ENCODE peak calls at places on chromosomes 7 and 10, in six cellular contexts. One of them, this sample, is unnamed.

GRCh38 chr10:96025566-96025965 is 17.8 kb upstream of the CCNJ start:
- DNase-seq in stomach: no peak
- DNase-seq in A549: peak; percentile 46
- DNase-seq in ovary: no peak
- DNase-seq in IMR-90: peak; percentile 6
- DNase-seq in body of pancreas: no peak
- DNase-seq in this sample: peak; percentile 33

GRCh38 chr7:142454862-142455261 is 197.0 kb upstream of the PRSS58 start:
- DNase-seq in stomach: no peak
- DNase-seq in A549: no peak
- DNase-seq in ovary: no peak
- DNase-seq in IMR-90: no peak
- DNase-seq in body of pancreas: no peak
- DNase-seq in this sample: no peak

GRCh38 chr7:107857541-107857912 is 33.5 kb upstream of the DLD start:
- DNase-seq in stomach: no peak
- DNase-seq in A549: no peak
- DNase-seq in ovary: peak; percentile 20
- DNase-seq in IMR-90: peak; percentile 33
- DNase-seq in body of pancreas: peak; percentile 72
- DNase-seq in this sample: no peak

GRCh38 chr10:130218181-130218641 is 82.0 kb downstream of the GLRX3 start:
- DNase-seq in stomach: no peak
- DNase-seq in A549: no peak
- DNase-seq in ovary: no peak
- DNase-seq in IMR-90: no peak
- DNase-seq in body of pancreas: no peak
- DNase-seq in this sample: no peak

GRCh38 chr10:116098411-116099019 is 174.5 kb downstream of the GFRA1 start:
- DNase-seq in stomach: no peak
- DNase-seq in A549: no peak
- DNase-seq in ovary: no peak
- DNase-seq in IMR-90: no peak
- DNase-seq in body of pancreas: no peak
- DNase-seq in this sample: no peak

GRCh38 chr7:44236333-44236728 is 35.6 kb downstream of the YKT6 start:
- DNase-seq in stomach: no peak
- DNase-seq in A549: no peak
- DNase-seq in ovary: no peak
- DNase-seq in IMR-90: no peak
- DNase-seq in body of pancreas: no peak
- DNase-seq in this sample: no peak

GRCh38 chr10:1939016-1939415 is 201.7 kb upstream of the ADARB2 start:
- DNase-seq in stomach: no peak
- DNase-seq in A549: no peak
- DNase-seq in ovary: no peak
- DNase-seq in IMR-90: no peak
- DNase-seq in body of pancreas: no peak
- DNase-seq in this sample: no peak

GRCh38 chr10:74947781-74948401 is 121.5 kb downstream of the KAT6B start:
- DNase-seq in stomach: no peak
- DNase-seq in A549: no peak
- DNase-seq in ovary: no peak
- DNase-seq in IMR-90: no peak
- DNase-seq in body of pancreas: no peak
- DNase-seq in this sample: no peak

GRCh38 chr7:80760292-80760691 is 121.8 kb downstream of the CD36 start:
- DNase-seq in stomach: no peak
- DNase-seq in A549: peak; percentile 55
- DNase-seq in ovary: no peak
- DNase-seq in IMR-90: no peak
- DNase-seq in body of pancreas: no peak
- DNase-seq in this sample: no peak

GRCh38 chr7:6392712-6393666 is 54.8 kb downstream of the DAGLB start:
- DNase-seq in stomach: peak; percentile 89
- DNase-seq in A549: peak; percentile 81
- DNase-seq in ovary: no peak
- DNase-seq in IMR-90: peak; percentile 77
- DNase-seq in body of pancreas: peak; percentile 81
- DNase-seq in this sample: peak; percentile 97

GRCh38 chr10:1563028-1563427 is 174.3 kb downstream of the ADARB2 start:
- DNase-seq in stomach: no peak
- DNase-seq in A549: no peak
- DNase-seq in ovary: no peak
- DNase-seq in IMR-90: no peak
- DNase-seq in body of pancreas: no peak
- DNase-seq in this sample: no peak

GRCh38 chr10:6486280-6486679 is 93.8 kb downstream of the PRKCQ start:
- DNase-seq in stomach: no peak
- DNase-seq in A549: no peak
- DNase-seq in ovary: no peak
- DNase-seq in IMR-90: no peak
- DNase-seq in body of pancreas: no peak
- DNase-seq in this sample: no peak

GRCh38 chr10:112131996-112132395 is 51.6 kb downstream of the GPAM start:
- DNase-seq in stomach: no peak
- DNase-seq in A549: no peak
- DNase-seq in ovary: no peak
- DNase-seq in IMR-90: no peak
- DNase-seq in body of pancreas: no peak
- DNase-seq in this sample: no peak

GRCh38 chr10:133455611-133456031 is 1.9 kb downstream of the SCART1 start:
- DNase-seq in stomach: no peak
- DNase-seq in A549: no peak
- DNase-seq in ovary: peak; percentile 7
- DNase-seq in IMR-90: no peak
- DNase-seq in body of pancreas: no peak
- DNase-seq in this sample: no peak

GRCh38 chr10:133452453-133452852 is 1.3 kb upstream of the SCART1 start:
- DNase-seq in stomach: no peak
- DNase-seq in A549: no peak
- DNase-seq in ovary: no peak
- DNase-seq in IMR-90: no peak
- DNase-seq in body of pancreas: no peak
- DNase-seq in this sample: no peak

GRCh38 chr10:133454204-133454893 is 604 bp downstream of the SCART1 start:
- DNase-seq in stomach: no peak
- DNase-seq in A549: no peak
- DNase-seq in ovary: no peak
- DNase-seq in IMR-90: no peak
- DNase-seq in body of pancreas: no peak
- DNase-seq in this sample: no peak

GRCh38 chr10:133455196-133455595 is 1.5 kb downstream of the SCART1 start:
- DNase-seq in stomach: no peak
- DNase-seq in A549: no peak
- DNase-seq in ovary: no peak
- DNase-seq in IMR-90: no peak
- DNase-seq in body of pancreas: no peak
- DNase-seq in this sample: no peak

GRCh38 chr10:133453516-133454203 is at the start of gene SCART1:
- DNase-seq in stomach: no peak
- DNase-seq in A549: no peak
- DNase-seq in ovary: no peak
- DNase-seq in IMR-90: no peak
- DNase-seq in body of pancreas: no peak
- DNase-seq in this sample: no peak
- TF ChIP-seq POLR2A in stomach: no peak
- TF ChIP-seq POLR2A in A549: no peak
- TF ChIP-seq POLR2A in ovary: no peak
- TF ChIP-seq POLR2A in IMR-90: no peak
- TF ChIP-seq POLR2A in body of pancreas: no peak
- TF ChIP-seq POLR2A in this sample: no peak

GRCh38 chr10:68959695-68960524 is 3.9 kb downstream of the DDX21 start:
- DNase-seq in stomach: no peak
- DNase-seq in A549: no peak
- DNase-seq in ovary: no peak
- DNase-seq in IMR-90: no peak
- DNase-seq in body of pancreas: no peak
- DNase-seq in this sample: no peak
- TF ChIP-seq POLR2A in stomach: no peak
- TF ChIP-seq POLR2A in A549: no peak
- TF ChIP-seq POLR2A in ovary: no peak
- TF ChIP-seq POLR2A in IMR-90: no peak
- TF ChIP-seq POLR2A in body of pancreas: no peak
- TF ChIP-seq POLR2A in this sample: no peak

GRCh38 chr10:119375574-119376265 is 166.8 kb downstream of the RGS10 start:
- DNase-seq in stomach: peak; percentile 38
- DNase-seq in A549: no peak
- DNase-seq in ovary: peak; percentile 48
- DNase-seq in IMR-90: peak; percentile 78
- DNase-seq in body of pancreas: no peak
- DNase-seq in this sample: no peak

GRCh38 chr10:119377905-119378736 is 164.4 kb downstream of the RGS10 start:
- DNase-seq in stomach: no peak
- DNase-seq in A549: no peak
- DNase-seq in ovary: peak; percentile 56
- DNase-seq in IMR-90: no peak
- DNase-seq in body of pancreas: no peak
- DNase-seq in this sample: no peak

GRCh38 chr10:119379466-119380071 is 162.9 kb downstream of the RGS10 start:
- DNase-seq in stomach: no peak
- DNase-seq in A549: no peak
- DNase-seq in ovary: no peak
- DNase-seq in IMR-90: no peak
- DNase-seq in body of pancreas: no peak
- DNase-seq in this sample: no peak

GRCh38 chr10:119377431-119377830 is 165.1 kb downstream of the RGS10 start:
- DNase-seq in stomach: no peak
- DNase-seq in A549: no peak
- DNase-seq in ovary: no peak
- DNase-seq in IMR-90: no peak
- DNase-seq in body of pancreas: no peak
- DNase-seq in this sample: no peak

DNA sequence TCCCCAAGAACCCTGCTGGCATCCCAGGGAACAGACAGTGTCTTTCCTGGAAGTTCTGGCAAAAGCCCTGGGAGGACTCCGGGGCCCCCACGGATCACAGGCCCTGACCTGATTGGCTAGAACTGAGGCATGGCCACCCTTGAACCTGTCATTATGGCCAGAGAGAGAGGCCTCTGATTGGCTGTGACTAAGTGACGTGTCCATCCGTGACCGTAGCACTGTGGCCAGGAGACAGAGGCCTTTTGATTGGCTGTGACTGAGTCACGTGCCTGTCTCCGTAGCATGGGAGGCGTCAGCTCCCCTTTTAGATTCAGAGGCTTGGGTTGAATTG is 163.8 kb downstream of the RGS10 start:
- DNase-seq in stomach: no peak
- DNase-seq in A549: no peak
- DNase-seq in ovary: no peak
- DNase-seq in IMR-90: no peak
- DNase-seq in body of pancreas: no peak
- DNase-seq in this sample: no peak
- TF ChIP-seq POLR2A in stomach: no peak
- TF ChIP-seq POLR2A in A549: no peak
- TF ChIP-seq POLR2A in ovary: no peak
- TF ChIP-seq POLR2A in IMR-90: no peak
- TF ChIP-seq POLR2A in body of pancreas: no peak
- TF ChIP-seq POLR2A in this sample: no peak

DNA sequence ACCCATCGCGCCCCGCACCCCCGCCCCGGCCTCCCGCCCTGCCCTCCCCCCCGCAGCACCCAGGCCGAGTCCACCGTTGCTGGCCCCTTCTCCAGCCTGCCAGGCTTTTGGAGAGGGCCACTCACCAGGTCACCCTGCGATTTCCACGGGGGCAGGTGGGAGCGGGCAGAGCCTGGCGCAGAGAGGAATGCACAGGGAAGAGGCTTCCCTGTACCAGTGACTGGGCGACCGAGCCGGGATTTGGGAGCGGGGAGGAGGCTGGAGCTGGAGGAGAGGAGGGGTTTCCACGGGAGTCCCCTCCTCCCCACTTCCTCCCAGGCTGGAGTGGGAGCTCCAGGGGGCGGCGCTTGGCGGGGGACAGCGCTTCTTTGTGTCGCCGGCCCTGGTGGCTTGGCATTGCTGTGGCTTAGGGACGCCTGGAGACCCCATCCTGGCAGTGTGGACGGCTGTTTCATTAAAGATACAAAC is 19.3 kb downstream of the TCAF1 start:
- DNase-seq in stomach: peak; percentile 39
- DNase-seq in A549: no peak
- DNase-seq in ovary: peak; percentile 81
- DNase-seq in IMR-90: peak; percentile 56
- DNase-seq in body of pancreas: peak; percentile 44
- DNase-seq in this sample: no peak
- TF ChIP-seq POLR2A in stomach: no peak
- TF ChIP-seq POLR2A in A549: no peak
- TF ChIP-seq POLR2A in ovary: peak; percentile 30
- TF ChIP-seq POLR2A in IMR-90: no peak
- TF ChIP-seq POLR2A in body of pancreas: no peak
- TF ChIP-seq POLR2A in this sample: no peak

GRCh38 chr10:87861034-87861433 is 2.3 kb downstream of the KLLN start:
- DNase-seq in stomach: no peak
- DNase-seq in A549: no peak
- DNase-seq in ovary: no peak
- DNase-seq in IMR-90: no peak
- DNase-seq in body of pancreas: no peak
- DNase-seq in this sample: no peak

GRCh38 chr10:87861953-87862643 is 1.2 kb downstream of the KLLN start:
- DNase-seq in stomach: peak; percentile 98
- DNase-seq in A549: peak; percentile 99
- DNase-seq in ovary: peak; percentile 96
- DNase-seq in IMR-90: peak; percentile 98
- DNase-seq in body of pancreas: peak; percentile 98
- DNase-seq in this sample: peak; percentile 99

GRCh38 chr10:87860156-87860795 is 3.1 kb downstream of the KLLN start:
- DNase-seq in stomach: no peak
- DNase-seq in A549: peak; percentile 84
- DNase-seq in ovary: no peak
- DNase-seq in IMR-90: peak; percentile 69
- DNase-seq in body of pancreas: no peak
- DNase-seq in this sample: peak; percentile 68

GRCh38 chr10:87862644-87863101 is 660 bp downstream of the KLLN start:
- DNase-seq in stomach: peak; percentile 31
- DNase-seq in A549: no peak
- DNase-seq in ovary: no peak
- DNase-seq in IMR-90: peak; percentile 57
- DNase-seq in body of pancreas: no peak
- DNase-seq in this sample: no peak

GRCh38 chr10:87861566-87861952 is 1.8 kb downstream of the KLLN start:
- DNase-seq in stomach: peak; percentile 88
- DNase-seq in A549: no peak
- DNase-seq in ovary: peak; percentile 70
- DNase-seq in IMR-90: peak; percentile 89
- DNase-seq in body of pancreas: peak; percentile 90
- DNase-seq in this sample: peak; percentile 93
- TF ChIP-seq POLR2A in stomach: no peak
- TF ChIP-seq POLR2A in A549: no peak
- TF ChIP-seq POLR2A in ovary: no peak
- TF ChIP-seq POLR2A in IMR-90: peak; percentile 4
- TF ChIP-seq POLR2A in body of pancreas: no peak
- TF ChIP-seq POLR2A in this sample: no peak

This sample was measured in erythroblast.